ENCODE peak calls at places on chromosomes 3 and 15, in nine cellular contexts. K, M, E, F, G, Q, C, I and X are unnamed samples.

GRCh38 chr15:79943820-79944219 is 27.2 kb downstream of the BCL2A1 start:
- DNase-seq in M (no peak), E (no peak), Q (no peak), K (no peak), F (no peak), G (no peak), C (peak; percentile 50), I (no peak), X (no peak)

GRCh38 chr15:27744651-27745050 is 354.5 kb downstream of the OCA2 start:
- DNase-seq in G (no peak), Q (no peak), I (no peak), K (no peak), C (no peak), M (no peak), E (no peak), F (peak; percentile 15), X (no peak)

GRCh38 chr3:172164620-172165362 is 125.4 kb downstream of the FNDC3B start:
- DNase-seq in Q (no peak), F (no peak), I (no peak), G (no peak), M (no peak), E (no peak), K (no peak), C (no peak), X (no peak)

GRCh38 chr15:40155270-40155910 is 5.5 kb upstream of the BUB1B start:
- DNase-seq in Q (no peak), I (peak; percentile 84), E (no peak), F (no peak), M (peak; percentile 85), C (no peak), G (no peak), K (no peak), X (no peak)

GRCh38 chr15:56047354-56047753 is 53.9 kb upstream of the NEDD4 start:
- DNase-seq in M (no peak), Q (no peak), I (no peak), F (no peak), G (no peak), K (no peak), C (peak; percentile 23), E (no peak), X (no peak)

GRCh38 chr3:195580733-195581443 is 2.9 kb downstream of the APOD start:
- DNase-seq in E (no peak), G (no peak), K (no peak), C (no peak), F (no peak), I (no peak), Q (no peak), M (no peak), X (no peak)

GRCh38 chr3:16516695-16517481 is 3.4 kb upstream of the RFTN1 start:
- DNase-seq in C (peak; percentile 83), E (no peak), F (no peak), Q (peak; percentile 66), M (no peak), G (no peak), I (no peak), K (peak; percentile 77), X (no peak)

GRCh38 chr3:4739289-4740236 is 239.7 kb upstream of the BHLHE40 start:
- DNase-seq in K (peak; percentile 93), M (no peak), G (no peak), E (no peak), F (no peak), C (no peak), I (no peak), Q (no peak), X (no peak)

GRCh38 chr15:90191795-90192494 is 9.2 kb upstream of the SEMA4B start:
- DNase-seq in C (no peak), E (peak; percentile 16), K (peak; percentile 84), G (no peak), I (peak; percentile 97), M (peak; percentile 70), F (peak; percentile 95), Q (peak; percentile 80), X (no peak)

GRCh38 chr3:186496016-186496415 is 48.2 kb downstream of the CRYGS start:
- DNase-seq in E (no peak), M (no peak), C (no peak), F (no peak), G (no peak), I (no peak), K (no peak), Q (no peak), X (no peak)

GRCh38 chr3:113166719-113167492 is 44.5 kb upstream of the BOC start:
- DNase-seq in E (no peak), K (no peak), M (peak; percentile 80), Q (no peak), C (no peak), I (peak; percentile 76), G (peak; percentile 78), F (peak; percentile 72), X (peak; percentile 65)
- H3K4me3 ChIP-seq in E (no peak overlapping the region), K (no peak overlapping the region), M (no peak overlapping the region), Q (no peak overlapping the region), C (no peak overlapping the region), I (no peak overlapping the region), G (no peak overlapping the region), F (no peak overlapping the region), X (peak overlapping the region; percentile 20)

GRCh38 chr3:33940736-33941135 is 142.3 kb downstream of the PDCD6IP start:
- DNase-seq in F (no peak), G (no peak), I (no peak), Q (no peak), K (no peak), E (no peak), C (no peak), M (no peak), X (no peak)

GRCh38 chr3:33942483-33943150 is 144.2 kb downstream of the PDCD6IP start:
- DNase-seq in M (no peak), G (no peak), K (no peak), F (no peak), Q (no peak), I (no peak), C (no peak), E (no peak), X (no peak)

GRCh38 chr3:33943277-33943676 is 144.8 kb downstream of the PDCD6IP start:
- DNase-seq in K (no peak), C (no peak), F (no peak), I (no peak), E (no peak), Q (no peak), M (no peak), G (no peak), X (no peak)

GRCh38 chr3:33940149-33940548 is 141.7 kb downstream of the PDCD6IP start:
- DNase-seq in E (no peak), G (no peak), C (no peak), K (no peak), M (no peak), F (no peak), Q (no peak), I (no peak), X (peak; percentile 16)

DNA sequence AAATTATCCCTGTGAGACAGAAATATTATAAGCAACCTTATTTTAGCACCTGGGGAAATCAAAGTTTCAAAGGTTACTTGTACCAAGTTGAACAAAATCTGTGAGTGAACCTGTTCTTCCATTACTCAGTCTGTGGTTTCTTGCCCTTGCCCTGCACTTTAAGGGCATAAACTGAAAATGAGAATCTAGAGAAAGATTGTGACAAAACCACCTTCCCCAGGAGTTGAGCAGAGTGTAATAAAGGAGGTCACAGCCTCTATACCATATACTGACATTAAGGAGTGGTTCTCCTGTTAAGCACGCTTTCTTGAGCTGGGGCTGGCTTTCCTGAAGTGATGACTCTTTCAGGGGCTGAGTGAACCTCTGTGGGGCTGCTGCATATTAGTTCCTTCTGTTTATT is 143.4 kb downstream of the PDCD6IP start:
- DNase-seq in I (no peak), F (no peak), E (no peak), Q (no peak), C (no peak), M (no peak), G (no peak), K (no peak), X (no peak)
- H3K4me3 ChIP-seq in I (no peak overlapping the region), F (no peak overlapping the region), E (no peak overlapping the region), Q (no peak overlapping the region), C (no peak overlapping the region), M (no peak overlapping the region), G (no peak overlapping the region), K (no peak overlapping the region), X (no peak overlapping the region)

GRCh38 chr3:10594915-10595314 is 89.5 kb upstream of the ATP2B2 start:
- DNase-seq in G (no peak), F (no peak), Q (no peak), C (peak; percentile 16), I (no peak), E (peak; percentile 62), M (peak; percentile 19), K (peak; percentile 57), X (peak; percentile 57)
- H3K4me3 ChIP-seq in G (no peak overlapping the region), F (no peak overlapping the region), Q (no peak overlapping the region), C (no peak overlapping the region), I (no peak overlapping the region), E (no peak overlapping the region), M (no peak overlapping the region), K (no peak overlapping the region), X (no peak overlapping the region)

GRCh38 chr3:101685050-101685400 is 1.5 kb downstream of the RPL24 start:
- DNase-seq in M (no peak), I (no peak), G (no peak), F (no peak), K (no peak), C (no peak), Q (no peak), E (no peak), X (no peak)
- H3K4me3 ChIP-seq in M (peak overlapping the region; percentile 78), I (peak overlapping the region; percentile 94), G (peak overlapping the region; percentile 89), F (peak overlapping the region; percentile 77), K (peak overlapping the region; percentile 98), C (peak overlapping the region; percentile 53), Q (peak overlapping the region; percentile 52), E (peak overlapping the region; percentile 89), X (peak overlapping the region; percentile 78)

GRCh38 chr3:102125197-102125993 is 276.1 kb downstream of the NFKBIZ start:
- DNase-seq in E (no peak), F (no peak), G (no peak), Q (no peak), I (no peak), M (no peak), C (no peak), K (no peak), X (no peak)

GRCh38 chr3:102124301-102125158 is 275.2 kb downstream of the NFKBIZ start:
- DNase-seq in C (no peak), M (no peak), G (peak; percentile 24), Q (no peak), I (no peak), K (no peak), F (no peak), E (no peak), X (no peak)

GRCh38 chr3:102123590-102124190 is 274.4 kb downstream of the NFKBIZ start:
- DNase-seq in M (no peak), K (no peak), C (no peak), F (no peak), G (no peak), Q (no peak), E (no peak), I (no peak), X (no peak)

GRCh38 chr3:102122527-102122926 is 273.2 kb downstream of the NFKBIZ start:
- DNase-seq in M (no peak), C (no peak), K (no peak), F (no peak), G (no peak), I (no peak), E (no peak), Q (no peak), X (no peak)

GRCh38 chr3:102125994-102126368 is 276.7 kb downstream of the NFKBIZ start:
- DNase-seq in I (no peak), C (no peak), E (no peak), Q (no peak), F (no peak), M (no peak), K (no peak), G (no peak), X (no peak)
- H3K4me3 ChIP-seq in I (no peak overlapping the region), C (no peak overlapping the region), E (no peak overlapping the region), Q (no peak overlapping the region), F (no peak overlapping the region), M (no peak overlapping the region), K (no peak overlapping the region), G (no peak overlapping the region), X (no peak overlapping the region)